ENCODE peak calls at places on chromosomes 7 and 10, in four cellular contexts. P, Y, T and L are unnamed samples.

GRCh38 chr10:102312683-102313082 is 67.4 kb downstream of the GBF1 start:
- DNase-seq in P (no peak), T (no peak), Y (no peak), L (no peak)

GRCh38 chr10:33145451-33146188 is 187.6 kb upstream of the ITGB1 start:
- DNase-seq in T (no peak), P (no peak), Y (no peak), L (peak)

GRCh38 chr10:4633776-4634175 is 192.2 kb upstream of the AKR1E2 start:
- DNase-seq in T (no peak), Y (no peak), P (no peak), L (no peak)

GRCh38 chr10:28915989-28916588 is 238.8 kb downstream of the BAMBI start:
- DNase-seq in Y (no peak), P (no peak), T (no peak), L (peak)

GRCh38 chr7:102042016-102042656 is 224.7 kb downstream of the CUX1 start:
- DNase-seq in T (no peak), Y (no peak), P (no peak), L (peak)

GRCh38 chr10:85032981-85033380 is 704.6 kb downstream of the CCSER2 start:
- DNase-seq in T (no peak), Y (no peak), P (no peak), L (no peak)

GRCh38 chr10:128087884-128088695 is 38.1 kb downstream of the MKI67 start:
- DNase-seq in P (peak), T (no peak), Y (no peak), L (peak)

GRCh38 chr10:5576780-5577472 is 52.2 kb downstream of the CALML3 start:
- DNase-seq in Y (no peak), P (no peak), T (no peak), L (no peak)

GRCh38 chr10:103168436-103168835 is 24.6 kb downstream of the NT5C2 start:
- DNase-seq in T (no peak), P (no peak), Y (no peak), L (no peak)

GRCh38 chr7:14637968-14638367 is 264.6 kb downstream of the DGKB start:
- DNase-seq in Y (no peak), P (no peak), T (no peak), L (no peak)

GRCh38 chr7:1839701-1840100 is 169.6 kb downstream of the ELFN1 start:
- DNase-seq in P (peak), T (no peak), Y (no peak), L (no peak)

GRCh38 chr10:76296885-76297775 is 865.7 kb downstream of the LRMDA start:
- DNase-seq in Y (no peak), P (no peak), T (no peak), L (no peak)

GRCh38 chr10:77349226-77349625 is 288.4 kb downstream of the KCNMA1 start:
- DNase-seq in P (no peak), T (no peak), Y (no peak), L (no peak)

GRCh38 chr10:48333856-48334255 is 27.4 kb downstream of the MAPK8 start:
- DNase-seq in Y (no peak), T (no peak), P (no peak), L (no peak)

GRCh38 chr10:103451871-103452713 is at the start of gene CALHM2:
- DNase-seq in Y (no peak), T (no peak), P (peak), L (peak)

GRCh38 chr10:15744217-15744865 is 24.6 kb upstream of the ITGA8 start:
- DNase-seq in T (no peak), P (peak), Y (peak), L (peak)

GRCh38 chr10:93086289-93086688 is 12.6 kb downstream of the CYP26A1 start:
- DNase-seq in Y (no peak), P (no peak), T (no peak), L (no peak)

GRCh38 chr10:84293574-84294016 is 34.8 kb upstream of the CCSER2 start:
- DNase-seq in P (no peak), T (no peak), Y (peak), L (no peak)

GRCh38 chr7:30136339-30136738 is 1.6 kb downstream of the MTURN start:
- DNase-seq in T (no peak), P (peak), Y (peak), L (no peak)

GRCh38 chr7:37342665-37343471 is 105.8 kb downstream of the ELMO1 start:
- DNase-seq in Y (no peak), P (no peak), T (peak), L (no peak)

GRCh38 chr10:100579691-100580090 is 43.9 kb downstream of the HIF1AN start:
- DNase-seq in T (no peak), Y (no peak), P (no peak), L (no peak)

GRCh38 chr7:137980308-137980707 is 21.6 kb downstream of the CREB3L2 start:
- DNase-seq in T (no peak), Y (no peak), P (no peak), L (no peak)

GRCh38 chr7:73699370-73700069 is 16.1 kb downstream of the BUD23 start:
- DNase-seq in P (no peak), Y (no peak), T (no peak), L (no peak)

GRCh38 chr10:122140477-122140902 is 130.6 kb upstream of the BTBD16 start:
- DNase-seq in T (no peak), Y (no peak), P (no peak), L (no peak)
- TF ChIP-seq CREM in T (no peak), Y (no peak), P (no peak), L (no peak)

GRCh38 chr7:76512941-76513816 is 2.8 kb downstream of the UPK3B start:
- DNase-seq in P (peak), Y (peak), T (no peak), L (peak)
- TF ChIP-seq CREM in P (no peak), Y (no peak), T (no peak), L (no peak)

GRCh38 chr7:32519763-32520162 is 24.5 kb downstream of the AVL9 start:
- DNase-seq in T (no peak), Y (no peak), P (no peak), L (no peak)
- TF ChIP-seq CREM in T (no peak), Y (no peak), P (no peak), L (no peak)

DNA sequence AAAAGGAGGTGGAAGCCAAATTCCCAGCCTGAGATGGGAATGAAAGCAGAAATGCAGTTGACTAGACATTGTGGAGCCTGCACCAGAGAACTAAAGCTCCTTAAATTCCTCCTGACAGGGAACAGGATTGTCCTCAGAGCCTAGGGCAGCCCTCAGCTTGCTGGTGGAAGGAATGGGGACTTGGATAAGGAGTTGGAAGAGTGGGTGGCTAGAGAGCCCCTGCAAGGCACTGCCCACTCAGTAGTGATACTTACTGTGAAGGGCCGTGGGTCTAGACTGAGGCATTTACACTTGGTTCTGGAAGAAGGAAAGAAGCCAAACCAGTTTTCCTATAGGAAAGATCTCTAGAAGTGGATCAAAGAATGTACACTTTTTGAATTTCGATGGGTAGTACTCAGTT is 117.6 kb downstream of the PLCE1 start:
- DNase-seq in T (no peak), Y (no peak), P (no peak), L (no peak)
- TF ChIP-seq CREM in T (no peak), Y (no peak), P (no peak), L (no peak)